ENCODE peak calls at places on chromosomes 4 and X, in nine cellular contexts. K, Z, O, E, T, N, X, L and C are unnamed samples.
A peak's percentile ranks its signal among the peaks of the same experiment; 100 is the strongest.

GRCh38 chrX:39439910-39440733 is 638.9 kb downstream of the MID1IP1 start:
- DNase-seq in K (no peak), Z (no peak), O (no peak), E (no peak), T (no peak), N (no peak), X (no peak), L (no peak), C (no peak)

GRCh38 chrX:40719218-40719617 is 16.1 kb downstream of the MED14 start:
- DNase-seq in K (no peak), Z (no peak), O (peak; percentile 17), E (no peak), T (no peak), N (no peak), X (no peak), L (no peak), C (no peak)

GRCh38 chr4:57943672-57944071 is 833.5 kb upstream of the IGFBP7 start:
- DNase-seq in K (no peak), Z (no peak), O (no peak), E (no peak), T (no peak), N (no peak), X (no peak), L (no peak), C (peak; percentile 49)

GRCh38 chr4:186845137-186845842 is 121.6 kb upstream of the FAT1 start:
- DNase-seq in K (no peak), Z (no peak), O (peak; percentile 60), E (no peak), T (peak; percentile 83), N (peak; percentile 81), X (no peak), L (no peak), C (no peak)

GRCh38 chr4:183842134-183842838 is 62.8 kb upstream of the STOX2 start:
- DNase-seq in K (no peak), Z (no peak), O (no peak), E (no peak), T (no peak), N (no peak), X (no peak), L (no peak), C (no peak)

GRCh38 chr4:55386073-55386472 is 9.7 kb upstream of the TMEM165 start:
- DNase-seq in K (no peak), Z (no peak), O (no peak), E (no peak), T (no peak), N (no peak), X (no peak), L (peak; percentile 54), C (no peak)

GRCh38 chrX:22652596-22652995 is 347.2 kb upstream of the DDX53 start:
- DNase-seq in K (no peak), Z (no peak), O (peak; percentile 25), E (no peak), T (no peak), N (no peak), X (no peak), L (no peak), C (no peak)

GRCh38 chrX:17359500-17359899 is 15.5 kb upstream of the NHS start:
- DNase-seq in K (no peak), Z (no peak), O (no peak), E (no peak), T (no peak), N (no peak), X (no peak), L (no peak), C (no peak)

GRCh38 chr4:158656439-158656838 is 15.2 kb downstream of the C4orf46 start:
- DNase-seq in K (no peak), Z (no peak), O (no peak), E (no peak), T (no peak), N (no peak), X (no peak), L (no peak), C (no peak)

GRCh38 chr4:127555106-127555505 is 77.7 kb upstream of the INTU start:
- DNase-seq in K (no peak), Z (no peak), O (no peak), E (no peak), T (no peak), N (no peak), X (no peak), L (no peak), C (no peak)

GRCh38 chr4:1400861-1401408 is 5.3 kb downstream of the NKX1-1 start:
- DNase-seq in K (no peak), Z (no peak), O (no peak), E (no peak), T (no peak), N (peak; percentile 47), X (no peak), L (no peak), C (peak; percentile 11)

GRCh38 chr4:3070709-3071500 is 3.4 kb downstream of the HTT-AS start:
- DNase-seq in K (no peak), Z (no peak), O (no peak), E (no peak), T (no peak), N (no peak), X (no peak), L (no peak), C (no peak)

GRCh38 chr4:142126890-142127497 is 490.6 kb downstream of the IL15 start:
- DNase-seq in K (no peak), Z (peak; percentile 53), O (peak; percentile 43), E (peak; percentile 0), T (peak; percentile 47), N (no peak), X (peak; percentile 1), L (peak; percentile 85), C (peak; percentile 38)

GRCh38 chr4:24730256-24731001 is 64.9 kb upstream of the SOD3 start:
- DNase-seq in K (peak; percentile 88), Z (no peak), O (no peak), E (peak; percentile 13), T (peak; percentile 73), N (peak; percentile 97), X (no peak), L (peak; percentile 61), C (peak; percentile 50)

GRCh38 chrX:148361641-148362040 is 138.8 kb upstream of the AFF2 start:
- DNase-seq in K (no peak), Z (no peak), O (no peak), E (no peak), T (no peak), N (no peak), X (no peak), L (no peak), C (no peak)

GRCh38 chr4:184313710-184314659 is 96.3 kb upstream of the ENPP6 start:
- DNase-seq in K (no peak), Z (no peak), O (no peak), E (no peak), T (no peak), N (no peak), X (no peak), L (peak; percentile 24), C (peak; percentile 44)

GRCh38 chr4:108716340-108716739 is 46.5 kb downstream of the ETNPPL start:
- DNase-seq in K (no peak), Z (no peak), O (no peak), E (no peak), T (no peak), N (no peak), X (no peak), L (no peak), C (no peak)

GRCh38 chrX:102627640-102628039 is 23.6 kb upstream of the GPRASP1 start:
- DNase-seq in K (no peak), Z (no peak), O (no peak), E (no peak), T (no peak), N (no peak), X (no peak), L (no peak), C (no peak)

GRCh38 chrX:9902651-9903050 is 64.5 kb upstream of the CLDN34 start:
- DNase-seq in K (no peak), Z (no peak), O (no peak), E (peak; percentile 1), T (no peak), N (no peak), X (no peak), L (peak; percentile 44), C (no peak)

GRCh38 chr4:81069706-81070331 is 39.3 kb downstream of the BMP3 start:
- DNase-seq in K (peak; percentile 81), Z (peak; percentile 45), O (peak; percentile 52), E (peak; percentile 48), T (peak; percentile 73), N (no peak), X (no peak), L (peak; percentile 94), C (peak; percentile 60)

GRCh38 chr4:89486042-89486441 is 178.4 kb upstream of the GPRIN3 start:
- DNase-seq in K (no peak), Z (no peak), O (no peak), E (no peak), T (no peak), N (no peak), X (no peak), L (peak; percentile 20), C (no peak)

GRCh38 chr4:122617597-122618593 is 3.0 kb downstream of the IL21 start:
- DNase-seq in K (no peak), Z (no peak), O (no peak), E (no peak), T (no peak), N (no peak), X (no peak), L (peak; percentile 5), C (peak; percentile 49)

GRCh38 chr4:1727117-1728031 is 6.1 kb downstream of the TACC3 start:
- DNase-seq in K (no peak), Z (no peak), O (peak; percentile 39), E (no peak), T (no peak), N (peak; percentile 80), X (no peak), L (peak; percentile 55), C (peak; percentile 89)

GRCh38 chrX:72253686-72254085 is 14.9 kb upstream of the ERCC6L start:
- DNase-seq in K (no peak), Z (no peak), O (no peak), E (no peak), T (no peak), N (no peak), X (no peak), L (no peak), C (no peak)

GRCh38 chrX:132664273-132664672 is 175.4 kb upstream of the MBNL3 start:
- DNase-seq in K (no peak), Z (no peak), O (no peak), E (no peak), T (no peak), N (no peak), X (no peak), L (no peak), C (no peak)

GRCh38 chr4:17597517-17597916 is 16.9 kb upstream of the MED28 start:
- DNase-seq in K (no peak), Z (peak; percentile 21), O (no peak), E (no peak), T (no peak), N (no peak), X (no peak), L (no peak), C (no peak)

GRCh38 chrX:140822861-140823260 is 113.3 kb downstream of the LINC00632 start:
- DNase-seq in K (no peak), Z (no peak), O (no peak), E (no peak), T (no peak), N (no peak), X (no peak), L (no peak), C (no peak)

GRCh38 chrX:71301195-71301924 is at the start of gene ITGB1BP2:
- DNase-seq in K (no peak), Z (no peak), O (no peak), E (no peak), T (no peak), N (peak; percentile 67), X (no peak), L (no peak), C (no peak)

GRCh38 chrX:48475295-48475694 is 704 bp upstream of the FTSJ1 start:
- DNase-seq in K (no peak), Z (no peak), O (no peak), E (no peak), T (no peak), N (no peak), X (no peak), L (no peak), C (no peak)

GRCh38 chrX:44244008-44244407 is 99.5 kb downstream of the EFHC2 start:
- DNase-seq in K (no peak), Z (peak; percentile 31), O (no peak), E (no peak), T (peak; percentile 10), N (no peak), X (no peak), L (peak; percentile 43), C (no peak)

GRCh38 chr4:1241936-1242505 is 6.9 kb downstream of the CTBP1 start:
- DNase-seq in K (peak; percentile 40), Z (no peak), O (no peak), E (no peak), T (no peak), N (peak; percentile 40), X (no peak), L (no peak), C (no peak)